ENCODE peak calls at places on chromosomes 11 and 22, in ten cellular contexts. Y is breast epithelium, L is pancreas, B is neural progenitor cell, G is heart left ventricle, V is cardiac muscle cell, N is AG04450, M is upper lobe of right lung, S is body of pancreas, T is adrenal gland. C is an unnamed sample.

GRCh38 chr11:68314886-68315580 is 2.6 kb downstream of the LRP5 start:
- DNase-seq in Y (peak; percentile 57), L (no peak), B (no peak), G (peak; percentile 41), V (peak; percentile 26), N (no peak), M (no peak), S (peak; percentile 60), T (peak; percentile 85), C (no peak)

GRCh38 chr11:59551651-59552521 is 40.5 kb downstream of the OR4D9 start:
- DNase-seq in Y (no peak), L (no peak), B (peak; percentile 74), G (no peak), V (peak; percentile 39), N (no peak), M (no peak), S (peak; percentile 43), T (peak; percentile 62), C (no peak)

GRCh38 chr11:63909621-63910506 is 7.1 kb downstream of the RCOR2 start:
- DNase-seq in Y (no peak), L (no peak), B (peak; percentile 78), G (no peak), V (peak; percentile 88), N (no peak), M (no peak), S (no peak), T (no peak), C (no peak)

GRCh38 chr11:86818466-86819282 is 18.3 kb downstream of the PRSS23 start:
- DNase-seq in Y (no peak), L (no peak), B (peak; percentile 73), G (no peak), V (peak; percentile 79), N (peak; percentile 57), M (no peak), S (no peak), T (no peak), C (no peak)

GRCh38 chr11:3723014-3723708 is 52.0 kb upstream of the CHRNA10 start:
- DNase-seq in Y (no peak), L (no peak), B (no peak), G (no peak), V (no peak), N (peak; percentile 97), M (no peak), S (no peak), T (no peak), C (no peak)

GRCh38 chr11:8086001-8086479 is 5.0 kb downstream of the TUB start:
- DNase-seq in Y (no peak), L (no peak), B (no peak), G (peak; percentile 50), V (no peak), N (no peak), M (no peak), S (no peak), T (no peak), C (no peak)

GRCh38 chr11:120556841-120557240 is 45.3 kb downstream of the GRIK4 start:
- DNase-seq in Y (no peak), L (no peak), B (no peak), G (no peak), V (no peak), N (no peak), M (no peak), S (no peak), T (peak; percentile 74), C (no peak)

GRCh38 chr11:69361048-69361447 is 67.1 kb downstream of the MYEOV start:
- DNase-seq in Y (no peak), L (no peak), B (no peak), G (no peak), V (no peak), N (no peak), M (no peak), S (no peak), T (no peak), C (no peak)

GRCh38 chr11:118304227-118304808 is at the start of gene CD3E:
- DNase-seq in Y (no peak), L (no peak), B (no peak), G (no peak), V (no peak), N (no peak), M (no peak), S (no peak), T (no peak), C (no peak)

GRCh38 chr11:92784313-92784712 is 185.1 kb upstream of the MTNR1B start:
- DNase-seq in Y (no peak), L (no peak), B (no peak), G (no peak), V (no peak), N (no peak), M (no peak), S (no peak), T (no peak), C (no peak)

GRCh38 chr11:71447791-71448256 is 369 bp downstream of the DHCR7 start:
- DNase-seq in Y (no peak), L (no peak), B (peak; percentile 84), G (peak; percentile 51), V (peak; percentile 54), N (no peak), M (peak; percentile 76), S (peak; percentile 35), T (peak; percentile 61), C (peak; percentile 89)

GRCh38 chr11:64017950-64018224 is 17.8 kb upstream of the FLRT1 start:
- DNase-seq in Y (no peak), L (no peak), B (no peak), G (no peak), V (no peak), N (no peak), M (no peak), S (no peak), T (no peak), C (no peak)

GRCh38 chr11:68471360-68472340 is 11.1 kb downstream of the PPP6R3 start:
- DNase-seq in Y (no peak), L (no peak), B (no peak), G (no peak), V (no peak), N (no peak), M (no peak), S (no peak), T (no peak), C (no peak)

GRCh38 chr11:68436985-68437926 is 23.3 kb upstream of the PPP6R3 start:
- DNase-seq in Y (no peak), L (no peak), B (no peak), G (peak; percentile 79), V (no peak), N (no peak), M (no peak), S (no peak), T (peak; percentile 67), C (no peak)

GRCh38 chr22:43897751-43898261 is 6.0 kb upstream of the PNPLA5 start:
- DNase-seq in Y (no peak), L (no peak), B (no peak), G (no peak), V (no peak), N (no peak), M (no peak), S (no peak), T (peak; percentile 80), C (no peak)

GRCh38 chr11:121459413-121460041 is 6.8 kb upstream of the SORL1-AS1 start:
- DNase-seq in Y (no peak), L (no peak), B (no peak), G (no peak), V (no peak), N (no peak), M (no peak), S (no peak), T (no peak), C (no peak)

GRCh38 chr22:39727541-39727940 is 157.0 kb downstream of the CACNA1I start:
- DNase-seq in Y (no peak), L (no peak), B (no peak), G (no peak), V (no peak), N (no peak), M (peak; percentile 28), S (no peak), T (peak; percentile 55), C (no peak)

GRCh38 chr11:117744471-117745280 is 52.3 kb downstream of the DSCAML1 start:
- DNase-seq in Y (no peak), L (no peak), B (no peak), G (no peak), V (no peak), N (no peak), M (no peak), S (no peak), T (no peak), C (no peak)

DNA sequence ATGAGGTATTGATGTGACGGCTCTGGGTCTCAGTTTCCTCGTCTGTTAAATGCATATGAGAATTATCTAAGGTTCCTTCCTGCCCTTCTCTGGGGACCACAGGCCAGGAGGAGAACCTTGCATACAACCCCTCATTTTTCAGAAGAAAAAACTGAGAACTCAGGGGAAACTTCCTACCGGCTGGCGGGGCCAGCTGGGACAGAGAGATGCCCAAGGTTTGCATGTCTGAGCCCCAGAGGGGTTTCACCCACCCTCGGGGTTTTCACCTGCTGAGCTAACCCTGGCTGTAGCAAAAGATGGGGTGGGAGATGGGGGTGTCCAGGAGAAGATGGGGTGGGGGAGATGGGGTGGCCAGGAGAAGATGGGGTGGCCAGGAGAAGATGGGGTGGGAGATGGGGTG is 4.3 kb downstream of the TNFRSF13C start:
- DNase-seq in Y (no peak), L (no peak), B (no peak), G (no peak), V (no peak), N (no peak), M (no peak), S (no peak), T (no peak), C (no peak)
- H3K27me3 ChIP-seq in Y (peaks cover 14% of the 10 kb centered on the region), L (no peaks in the 10 kb centered on the region), B (peaks cover 100% of the 10 kb centered on the region), G (peaks cover 4% of the 10 kb centered on the region), V (peaks cover 68% of the 10 kb centered on the region), N (peaks cover 15% of the 10 kb centered on the region), M (peaks cover 32% of the 10 kb centered on the region), S (no peaks in the 10 kb centered on the region), T (no peaks in the 10 kb centered on the region), C (peaks cover 17% of the 10 kb centered on the region)

DNA sequence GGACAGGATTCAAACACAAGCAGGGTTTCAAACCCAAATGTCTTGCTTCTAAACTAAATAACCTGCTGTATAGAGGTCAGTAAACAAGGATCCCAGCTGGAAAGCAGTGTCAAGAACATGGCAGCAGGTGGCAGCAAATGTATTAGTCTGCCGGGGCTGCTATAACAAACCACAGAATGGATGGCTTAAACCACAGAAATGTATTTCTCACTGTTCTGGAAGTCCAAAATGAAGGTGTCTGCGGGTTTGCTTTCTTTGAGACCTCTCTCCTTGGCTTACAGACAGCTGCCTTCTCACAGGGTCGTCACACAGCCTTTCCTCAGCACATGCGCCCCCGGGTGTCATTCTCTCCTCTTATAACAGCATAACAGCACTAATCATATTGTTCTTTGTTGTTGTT is 65.1 kb upstream of the LRRC55 start:
- DNase-seq in Y (no peak), L (peak; percentile 11), B (peak; percentile 64), G (no peak), V (peak; percentile 35), N (peak; percentile 18), M (no peak), S (peak; percentile 32), T (peak; percentile 39), C (no peak)
- TF ChIP-seq CTCF in Y (no peak), L (peak; percentile 34), B (peak; percentile 77), G (peak; percentile 58), V (peak; percentile 60), N (peak; percentile 58), M (peak; percentile 65), S (peak; percentile 15), T (peak; percentile 57), C (peak; percentile 39)

GRCh38 chr11:35995872-35996271 is 52.0 kb downstream of the LDLRAD3 start:
- DNase-seq in Y (no peak), L (no peak), B (no peak), G (no peak), V (no peak), N (no peak), M (no peak), S (no peak), T (no peak), C (no peak)
- H3K9me3 ChIP-seq in Y (no peaks in the 10 kb centered on the region), L (no peaks in the 10 kb centered on the region), B (peaks cover 8% of the 10 kb centered on the region), G (no peaks in the 10 kb centered on the region), V (no peaks in the 10 kb centered on the region), N (no peaks in the 10 kb centered on the region), M (no peaks in the 10 kb centered on the region), S (no peaks in the 10 kb centered on the region), T (no peaks in the 10 kb centered on the region), C (no peaks in the 10 kb centered on the region)

GRCh38 chr11:1478011-1478410 is 8.6 kb downstream of the MOB2 start:
- DNase-seq in Y (no peak), L (no peak), B (no peak), G (no peak), V (no peak), N (no peak), M (peak; percentile 34), S (no peak), T (no peak), C (no peak)
- H3K27me3 ChIP-seq in Y (no peaks in the 10 kb centered on the region), L (no peaks in the 10 kb centered on the region), B (no peaks in the 10 kb centered on the region), G (no peaks in the 10 kb centered on the region), V (no peaks in the 10 kb centered on the region), N (no peaks in the 10 kb centered on the region), M (no peaks in the 10 kb centered on the region), S (no peaks in the 10 kb centered on the region), T (no peaks in the 10 kb centered on the region), C (no peaks in the 10 kb centered on the region)